ENCODE peak calls at places on chromosomes 16 and 17, in four cellular contexts. Y is MM.1S, G is neural crest cell, F is lower lobe of right lung. H is an unnamed sample.

GRCh38 chr17:43758497-43759174 is at the start of gene SOST:
- DNase-seq in F (no peak), G (no peak), Y (no peak), H (no peak)

GRCh38 chr16:14148569-14148968 is 77.5 kb downstream of the MRTFB start:
- DNase-seq in G (no peak), Y (no peak), F (no peak), H (no peak)

GRCh38 chr16:11862489-11862888 is 11.1 kb upstream of the RSL1D1 start:
- DNase-seq in F (no peak), G (no peak), Y (no peak), H (no peak)

GRCh38 chr17:33595783-33596182 is 302.7 kb upstream of the ASIC2 start:
- DNase-seq in F (no peak), G (no peak), Y (no peak), H (no peak)

GRCh38 chr17:56528636-56529170 is 64.8 kb upstream of the NOG start:
- DNase-seq in F (no peak), G (no peak), Y (no peak), H (no peak)

GRCh38 chr17:40122466-40122943 is 734 bp downstream of the MSL1 start:
- DNase-seq in F (peak), Y (peak), G (peak), H (peak)

GRCh38 chr16:2773188-2773968 is 3.7 kb downstream of the ELOB start:
- DNase-seq in G (no peak), F (peak), Y (no peak), H (no peak)

GRCh38 chr17:36808181-36808661 is 129.1 kb upstream of the LHX1 start:
- DNase-seq in G (peak), Y (no peak), F (no peak), H (no peak)

GRCh38 chr17:79294459-79295071 is 219.9 kb downstream of the ENGASE start:
- DNase-seq in G (peak), F (peak), Y (peak), H (peak)

GRCh38 chr17:61362396-61362795 is 37.2 kb upstream of the TBX2 start:
- DNase-seq in G (no peak), Y (no peak), F (no peak), H (no peak)

GRCh38 chr16:1150511-1150982 is 2.4 kb upstream of the CACNA1H start:
- DNase-seq in Y (peak), F (no peak), G (no peak), H (peak)

GRCh38 chr16:3819741-3820724 is 60.5 kb downstream of the CREBBP start:
- DNase-seq in Y (no peak), F (no peak), G (no peak), H (no peak)

GRCh38 chr17:27945333-27945616 is 52.1 kb upstream of the LYRM9 start:
- DNase-seq in G (no peak), F (no peak), Y (no peak), H (peak)

GRCh38 chr17:81714412-81715106 is 2.5 kb downstream of the SLC25A10 start:
- DNase-seq in G (no peak), F (no peak), Y (no peak), H (no peak)

GRCh38 chr16:50666658-50667496 is 14.2 kb downstream of the SNX20 start:
- DNase-seq in Y (no peak), G (no peak), F (no peak), H (peak)

GRCh38 chr16:88560722-88561484 is 9.3 kb upstream of the ZC3H18 start:
- DNase-seq in F (no peak), Y (no peak), G (no peak), H (no peak)

GRCh38 chr16:19130852-19131808 is 17.4 kb downstream of the ITPRIPL2 start:
- DNase-seq in Y (no peak), F (peak), G (no peak), H (peak)

GRCh38 chr16:77974883-77975282 is 47.5 kb upstream of the CLEC3A start:
- DNase-seq in Y (no peak), G (no peak), F (no peak), H (peak)

GRCh38 chr17:57566724-57567123 is 178.4 kb downstream of the CCDC182 start:
- DNase-seq in Y (no peak), F (no peak), G (no peak), H (no peak)

GRCh38 chr17:75078097-75079022 is 9.4 kb upstream of the SLC16A5 start:
- DNase-seq in F (peak), G (no peak), Y (no peak), H (peak)

GRCh38 chr16:89455178-89455577 is 35.2 kb downstream of the ANKRD11 start:
- DNase-seq in F (no peak), Y (no peak), G (no peak), H (no peak)

GRCh38 chr16:22388101-22388644 is 13.8 kb upstream of the CDR2 start:
- DNase-seq in G (no peak), Y (no peak), F (no peak), H (no peak)

GRCh38 chr16:57534337-57534880 is 2.0 kb downstream of the CCDC102A start:
- DNase-seq in F (peak), Y (no peak), G (no peak), H (no peak)

GRCh38 chr17:75036643-75037268 is 10.0 kb downstream of the ATP5PD start:
- DNase-seq in G (no peak), F (peak), Y (no peak), H (no peak)

GRCh38 chr16:89197633-89198416 is 2.5 kb downstream of the SLC22A31 start:
- DNase-seq in Y (no peak), F (peak), G (no peak), H (no peak)

GRCh38 chr17:50129946-50130777 is at the start of gene SAMD14:
- DNase-seq in F (no peak), G (peak), Y (no peak), H (peak)

GRCh38 chr17:49393491-49394255 is 21.0 kb downstream of the PHB1 start:
- DNase-seq in G (no peak), F (no peak), Y (no peak), H (peak)

GRCh38 chr17:39632153-39632941 is 4.6 kb upstream of the STARD3 start:
- DNase-seq in F (no peak), Y (no peak), G (no peak), H (no peak)

GRCh38 chr16:28495795-28496749 is 1.6 kb downstream of the APOBR start:
- DNase-seq in Y (no peak), F (no peak), G (no peak), H (no peak)

GRCh38 chr16:25493136-25493811 is 198.5 kb upstream of the HS3ST4 start:
- DNase-seq in G (no peak), F (no peak), Y (no peak), H (no peak)

GRCh38 chr16:78184554-78185183 is 85.2 kb downstream of the WWOX start:
- DNase-seq in G (no peak), Y (no peak), F (no peak), H (no peak)

GRCh38 chr16:84648595-84649510 is 542 bp downstream of the KLHL36 start:
- DNase-seq in G (peak), Y (peak), F (peak), H (peak)

GRCh38 chr16:621526-622105 is 9.2 kb upstream of the WFIKKN1 start:
- DNase-seq in G (no peak), F (no peak), Y (no peak), H (no peak)

GRCh38 chr16:61937646-61938045 is 98.6 kb downstream of the CDH8 start:
- DNase-seq in F (no peak), G (no peak), Y (no peak), H (no peak)

GRCh38 chr17:2025220-2025621 is at the start of gene RTN4RL1:
- DNase-seq in G (no peak), F (peak), Y (peak), H (peak)
- TF ChIP-seq CTCF in G (no peak), F (no peak), Y (no peak), H (no peak)

DNA sequence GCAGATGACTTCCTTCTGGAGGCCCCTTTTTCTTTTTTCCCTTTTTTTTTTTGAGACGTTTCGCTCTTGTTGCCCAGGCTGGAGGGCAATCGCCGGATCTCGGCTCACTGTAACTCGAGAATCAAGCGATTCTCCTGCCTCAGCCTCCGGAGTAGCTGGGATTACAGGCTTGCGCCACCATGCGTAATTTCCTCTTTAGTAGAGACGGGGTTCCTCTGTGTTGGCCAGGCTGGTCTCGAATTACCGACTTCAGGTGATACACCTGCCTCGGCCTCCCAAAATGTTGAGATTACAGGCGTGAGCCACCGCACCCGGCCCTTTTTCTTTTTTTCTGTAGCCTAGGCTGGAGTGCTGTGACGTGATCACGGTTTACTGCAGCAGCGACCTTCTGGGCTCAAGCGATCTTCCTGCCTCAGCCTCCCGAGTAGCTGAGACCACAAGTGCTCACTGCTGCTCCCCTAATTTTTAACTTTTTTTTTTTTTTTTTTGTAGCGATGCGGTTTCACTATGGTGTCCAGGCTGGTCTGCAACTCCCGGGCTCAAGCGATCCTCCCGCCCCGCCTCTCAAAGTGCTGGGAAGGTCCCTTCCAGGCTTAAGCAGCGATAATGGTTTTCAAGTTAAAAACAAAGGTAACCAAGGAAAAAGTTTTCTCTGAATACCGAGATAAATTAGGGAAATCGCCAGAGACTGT is 956 bp upstream of the IST1 start:
- DNase-seq in G (peak), Y (peak), F (peak), H (peak)
- TF ChIP-seq CTCF in G (no peak), Y (peak), F (no peak), H (no peak)

GRCh38 chr17:48010193-48010592 is 27.4 kb downstream of the COPZ2 start:
- DNase-seq in Y (no peak), F (no peak), G (no peak), H (no peak)

GRCh38 chr17:48011405-48012150 is 26.0 kb downstream of the COPZ2 start:
- DNase-seq in G (no peak), Y (peak), F (no peak), H (peak)

GRCh38 chr17:48013876-48014602 is 23.6 kb downstream of the COPZ2 start:
- DNase-seq in F (no peak), G (peak), Y (no peak), H (no peak)

GRCh38 chr17:48014603-48015037 is 23.0 kb downstream of the COPZ2 start:
- DNase-seq in Y (no peak), G (peak), F (no peak), H (no peak)

GRCh38 chr17:48012151-48012520 is 25.5 kb downstream of the COPZ2 start:
- DNase-seq in Y (peak), G (peak), F (peak), H (peak)
- TF ChIP-seq CTCF in Y (no peak), G (no peak), F (no peak), H (no peak)

GRCh38 chr16:65751622-65752598 is 614.6 kb upstream of the CDH5 start:
- DNase-seq in F (no peak), Y (no peak), G (no peak), H (no peak)
- TF ChIP-seq CTCF in F (no peak), Y (no peak), G (no peak), H (no peak)

GRCh38 chr16:27181020-27181419 is 22.3 kb upstream of the KDM8 start:
- DNase-seq in G (no peak), F (no peak), Y (no peak), H (no peak)
- TF ChIP-seq CTCF in G (no peak), F (no peak), Y (peak), H (peak)

GRCh38 chr16:67028555-67029248 is at the start of gene CBFB:
- DNase-seq in G (peak), Y (peak), F (peak), H (peak)
- TF ChIP-seq CTCF in G (peak), Y (peak), F (no peak), H (peak)

H was measured in GM12865.